ENCODE peak calls at places on chromosomes 6 and 20, in eight cellular contexts. A, U, C, Y, E, O, T and K are unnamed samples.
A peak's percentile ranks its signal among the peaks of the same experiment; 100 is the strongest.

GRCh38 chr20:1357921-1358671 is 29.2 kb upstream of the SDCBP2 start:
- DNase-seq in A (no peak), U (no peak), C (no peak), Y (no peak), E (no peak), O (no peak), T (no peak), K (no peak)

GRCh38 chr6:11050735-11051134 is 6.6 kb upstream of the ELOVL2 start:
- DNase-seq in A (no peak), U (no peak), C (no peak), Y (no peak), E (no peak), O (no peak), T (no peak), K (no peak)

GRCh38 chr20:35145141-35145564 is 2.0 kb downstream of the EDEM2 start:
- DNase-seq in A (peak; percentile 23), U (no peak), C (no peak), Y (no peak), E (peak; percentile 75), O (peak; percentile 47), T (peak; percentile 41), K (no peak)

GRCh38 chr6:7765575-7766325 is 39.9 kb downstream of the BMP6 start:
- DNase-seq in A (no peak), U (no peak), C (no peak), Y (no peak), E (no peak), O (no peak), T (no peak), K (no peak)

GRCh38 chr6:53524455-53524815 is 20.5 kb downstream of the GCLC start:
- DNase-seq in A (no peak), U (no peak), C (no peak), Y (no peak), E (peak; percentile 55), O (no peak), T (no peak), K (no peak)

GRCh38 chr6:136784910-136785746 is 7.1 kb downstream of the MAP3K5 start:
- DNase-seq in A (no peak), U (peak; percentile 69), C (no peak), Y (peak; percentile 91), E (no peak), O (no peak), T (no peak), K (peak; percentile 78)

GRCh38 chr6:103675807-103676406 is 1183.8 kb downstream of the HACE1 start:
- DNase-seq in A (no peak), U (no peak), C (no peak), Y (no peak), E (no peak), O (no peak), T (no peak), K (no peak)

GRCh38 chr20:53582574-53583351 is 10.9 kb downstream of the ZNF217 start:
- DNase-seq in A (no peak), U (no peak), C (no peak), Y (no peak), E (no peak), O (no peak), T (peak; percentile 57), K (peak; percentile 79)

GRCh38 chr6:95417856-95418255 is 159.5 kb upstream of the MANEA start:
- DNase-seq in A (no peak), U (no peak), C (no peak), Y (no peak), E (peak; percentile 3), O (no peak), T (no peak), K (no peak)

GRCh38 chr20:61322151-61322860 is 70.2 kb downstream of the CDH4 start:
- DNase-seq in A (no peak), U (no peak), C (no peak), Y (peak; percentile 53), E (no peak), O (no peak), T (no peak), K (peak; percentile 36)

GRCh38 chr6:75494290-75494689 is 690 bp upstream of the FILIP1 start:
- DNase-seq in A (no peak), U (no peak), C (no peak), Y (no peak), E (no peak), O (no peak), T (no peak), K (no peak)

GRCh38 chr20:60222497-60222896 is 264.3 kb downstream of the CDH26 start:
- DNase-seq in A (no peak), U (no peak), C (no peak), Y (no peak), E (no peak), O (no peak), T (no peak), K (no peak)

GRCh38 chr6:77455271-77455670 is 8.0 kb downstream of the HTR1B start:
- DNase-seq in A (no peak), U (no peak), C (no peak), Y (no peak), E (no peak), O (no peak), T (no peak), K (no peak)

GRCh38 chr6:148557796-148558457 is 188.9 kb upstream of the UST start:
- DNase-seq in A (no peak), U (no peak), C (no peak), Y (no peak), E (no peak), O (no peak), T (no peak), K (no peak)

GRCh38 chr6:140980265-140980887 is 1152.3 kb upstream of the GJE1 start:
- DNase-seq in A (no peak), U (no peak), C (no peak), Y (no peak), E (peak; percentile 30), O (no peak), T (no peak), K (no peak)

GRCh38 chr6:166578536-166579233 is 7.8 kb downstream of the RAMACL start:
- DNase-seq in A (no peak), U (no peak), C (no peak), Y (no peak), E (no peak), O (no peak), T (no peak), K (no peak)

GRCh38 chr6:166579234-166579575 is 7.3 kb downstream of the RAMACL start:
- DNase-seq in A (no peak), U (no peak), C (no peak), Y (no peak), E (no peak), O (no peak), T (no peak), K (no peak)

GRCh38 chr6:166572370-166573261 is 13.9 kb downstream of the RAMACL start:
- DNase-seq in A (no peak), U (no peak), C (no peak), Y (no peak), E (peak; percentile 78), O (no peak), T (peak; percentile 50), K (no peak)

GRCh38 chr6:166573456-166574216 is 12.8 kb downstream of the RAMACL start:
- DNase-seq in A (no peak), U (no peak), C (no peak), Y (no peak), E (no peak), O (no peak), T (no peak), K (no peak)

DNA sequence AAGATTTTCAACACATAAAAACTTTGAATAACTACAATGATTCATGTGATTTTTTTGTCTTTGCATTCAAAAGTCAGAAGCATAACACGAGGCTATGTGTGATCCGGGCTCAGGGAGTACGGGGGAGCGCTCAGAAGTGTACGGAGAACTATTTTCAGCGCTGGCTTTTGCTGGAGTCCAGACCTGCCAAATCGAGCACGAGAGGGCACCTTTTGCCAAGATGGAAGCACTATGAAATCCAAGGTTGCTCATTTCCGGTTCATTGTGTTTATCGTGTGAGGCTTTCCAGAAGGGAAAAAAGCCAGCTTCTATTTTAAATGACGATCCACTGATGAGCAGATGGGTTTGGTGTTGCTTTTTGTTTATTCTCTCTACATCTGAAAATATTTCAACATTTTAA is 11.3 kb downstream of the RAMACL start:
- DNase-seq in A (no peak), U (no peak), C (no peak), Y (no peak), E (no peak), O (no peak), T (no peak), K (peak; percentile 87)
- H3K27ac ChIP-seq in A (no peak overlapping the region), U (peak overlapping the region; percentile 7), C (no peak overlapping the region), Y (peak overlapping the region; percentile 54), E (no peak overlapping the region), O (no peak overlapping the region), T (no peak overlapping the region), K (no peak overlapping the region)

GRCh38 chr6:13711384-13711725 is 280 bp downstream of the RANBP9 start:
- DNase-seq in A (no peak), U (no peak), C (no peak), Y (peak; percentile 96), E (no peak), O (no peak), T (no peak), K (no peak)
- TF ChIP-seq CTCF in A (no peak), U (no peak), C (no peak), Y (peak; percentile 29), E (no peak), O (no peak), T (peak; percentile 26), K (no peak)

DNA sequence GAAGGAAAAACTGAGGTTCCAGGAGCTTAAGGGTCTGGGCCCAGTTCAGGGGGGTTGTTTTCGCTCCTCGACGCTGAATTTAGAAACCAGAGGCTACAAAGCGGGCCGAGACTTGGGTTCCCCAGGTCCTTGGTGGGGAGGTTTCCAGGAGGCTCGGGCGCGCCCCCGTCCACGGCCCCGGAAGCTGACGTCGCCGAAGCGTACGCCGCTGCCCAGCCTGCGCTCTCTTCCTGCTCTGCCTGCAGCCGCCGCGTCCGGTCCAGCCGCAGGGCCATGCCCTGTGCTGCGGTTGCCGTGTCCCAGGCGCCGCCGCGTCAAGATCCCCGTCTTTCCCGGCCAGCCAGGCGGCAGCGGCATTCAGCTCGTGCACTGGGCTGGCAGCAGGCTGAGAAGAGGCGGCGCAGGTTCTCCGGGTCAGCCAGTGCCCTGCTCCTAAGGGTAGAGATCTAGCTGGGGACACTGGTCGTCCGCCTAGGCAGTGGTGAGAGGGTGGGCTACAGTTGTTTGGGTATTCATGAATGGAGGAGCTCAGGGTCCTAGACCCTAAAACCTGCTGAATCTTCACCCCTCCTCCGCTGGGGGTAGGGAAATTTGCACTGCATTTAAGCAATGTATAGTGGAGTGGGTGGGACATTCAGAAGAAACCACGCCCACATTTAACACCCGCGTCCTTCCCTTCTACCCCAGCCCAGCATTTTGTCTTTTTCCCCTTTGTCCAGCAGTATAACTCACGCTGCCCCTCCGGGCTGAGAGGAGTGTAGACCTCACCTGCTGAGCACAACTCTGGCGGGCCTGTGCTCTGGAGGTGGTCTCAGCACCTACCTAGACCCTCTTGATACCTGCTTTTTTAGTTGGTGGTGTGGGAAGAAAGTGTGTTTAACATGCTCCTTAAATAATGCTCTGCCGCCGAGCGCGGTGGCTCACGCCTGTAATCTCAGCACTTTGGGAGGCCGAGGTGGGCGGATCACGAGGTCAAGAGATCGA is 1.1 kb upstream of the TRIM26 start:
- DNase-seq in A (peak; percentile 33), U (peak; percentile 91), C (peak; percentile 80), Y (peak; percentile 98), E (peak; percentile 77), O (no peak), T (peak; percentile 84), K (peak; percentile 94)
- TF ChIP-seq POLR2AphosphoS5 in A (peak; percentile 67), U (peak; percentile 97), C (peak; percentile 74), Y (peak; percentile 99), E (peak; percentile 72), O (peak; percentile 95), T (peak; percentile 80), K (peak; percentile 93)

GRCh38 chr20:46362931-46363872 is 43.2 kb downstream of the ELMO2 start:
- DNase-seq in A (peak; percentile 25), U (no peak), C (no peak), Y (no peak), E (no peak), O (no peak), T (no peak), K (no peak)
- H3K27ac ChIP-seq in A (peak overlapping the region; percentile 96), U (peak overlapping the region; percentile 99), C (peak overlapping the region; percentile 100), Y (peak overlapping the region; percentile 100), E (peak overlapping the region; percentile 63), O (peak overlapping the region; percentile 99), T (peak overlapping the region; percentile 92), K (peak overlapping the region; percentile 97)